ENCODE peak calls at places on chromosomes 16 and 17, in five cellular contexts. T is osteoblast; X is PC-3; E is GM23338; C is CD4-positive, alpha-beta memory T cell. V is an unnamed sample.

GRCh38 chr16:19967561-19967960 is 82.9 kb upstream of the GPRC5B start:
- DNase-seq in T (no peak), X (no peak), E (no peak), C (no peak), V (no peak)

GRCh38 chr16:49472598-49472997 is 99.0 kb downstream of the C16orf78 start:
- DNase-seq in T (no peak), X (no peak), E (peak; percentile 22), C (no peak), V (peak; percentile 1)

GRCh38 chr17:78180508-78180907 is 6.3 kb downstream of the TK1 start:
- DNase-seq in T (peak; percentile 47), X (no peak), E (no peak), C (no peak), V (no peak)

GRCh38 chr16:84851192-84852127 is 31.7 kb downstream of the CRISPLD2 start:
- DNase-seq in T (peak; percentile 98), X (peak; percentile 98), E (no peak), C (no peak), V (no peak)

GRCh38 chr17:59754547-59754946 is 47.1 kb downstream of the VMP1 start:
- DNase-seq in T (peak; percentile 9), X (peak; percentile 99), E (no peak), C (peak; percentile 1), V (no peak)

GRCh38 chr17:60630352-60630751 is 30.4 kb downstream of the PPM1D start:
- DNase-seq in T (peak; percentile 18), X (no peak), E (no peak), C (no peak), V (peak; percentile 15)

GRCh38 chr17:34171245-34171818 is 83.8 kb upstream of the CCL2 start:
- DNase-seq in T (no peak), X (peak; percentile 54), E (peak; percentile 88), C (peak; percentile 37), V (peak; percentile 54)

GRCh38 chr16:48276102-48276501 is 28.8 kb upstream of the ABCC11 start:
- DNase-seq in T (no peak), X (no peak), E (no peak), C (no peak), V (no peak)

GRCh38 chr16:53912155-53912554 is 208.2 kb downstream of the FTO start:
- DNase-seq in T (no peak), X (no peak), E (no peak), C (peak; percentile 68), V (no peak)

GRCh38 chr17:79777844-79778503 is at the start of gene CBX2:
- DNase-seq in T (peak; percentile 100), X (peak; percentile 78), E (peak; percentile 86), C (peak; percentile 79), V (peak; percentile 83)

GRCh38 chr16:86117756-86118155 is 218.8 kb downstream of the IRF8 start:
- DNase-seq in T (peak; percentile 74), X (no peak), E (no peak), C (no peak), V (no peak)

GRCh38 chr17:76868669-76869208 is 535 bp downstream of the MGAT5B start:
- DNase-seq in T (peak; percentile 83), X (peak; percentile 17), E (peak; percentile 50), C (no peak), V (no peak)

GRCh38 chr17:29569245-29569950 is 897 bp downstream of the TP53I13 start:
- DNase-seq in T (peak; percentile 94), X (peak; percentile 42), E (no peak), C (no peak), V (no peak)

GRCh38 chr16:8720080-8720966 is 45.9 kb downstream of the ABAT start:
- DNase-seq in T (no peak), X (no peak), E (peak; percentile 76), C (no peak), V (no peak)

GRCh38 chr17:1495265-1495664 is 2.8 kb upstream of the MYO1C start:
- DNase-seq in T (peak; percentile 92), X (no peak), E (no peak), C (no peak), V (no peak)

GRCh38 chr16:70680495-70681381 is 5.1 kb downstream of the MTSS2 start:
- DNase-seq in T (no peak), X (no peak), E (no peak), C (no peak), V (no peak)
- H3K4me1 ChIP-seq in T (peaks cover 40% of the 10 kb centered on the region), X (peaks cover 5% of the 10 kb centered on the region), E (peaks cover 7% of the 10 kb centered on the region), C (peaks cover 7% of the 10 kb centered on the region), V (peaks cover 45% of the 10 kb centered on the region)

GRCh38 chr16:57261806-57262205 is 16.7 kb downstream of the ARL2BP start:
- DNase-seq in T (no peak), X (no peak), E (no peak), C (no peak), V (no peak)
- H3K4me1 ChIP-seq in T (peaks cover 4% of the 10 kb centered on the region), X (peaks cover 16% of the 10 kb centered on the region), E (peaks cover 10% of the 10 kb centered on the region), C (peaks cover 26% of the 10 kb centered on the region), V (peaks cover 5% of the 10 kb centered on the region)

DNA sequence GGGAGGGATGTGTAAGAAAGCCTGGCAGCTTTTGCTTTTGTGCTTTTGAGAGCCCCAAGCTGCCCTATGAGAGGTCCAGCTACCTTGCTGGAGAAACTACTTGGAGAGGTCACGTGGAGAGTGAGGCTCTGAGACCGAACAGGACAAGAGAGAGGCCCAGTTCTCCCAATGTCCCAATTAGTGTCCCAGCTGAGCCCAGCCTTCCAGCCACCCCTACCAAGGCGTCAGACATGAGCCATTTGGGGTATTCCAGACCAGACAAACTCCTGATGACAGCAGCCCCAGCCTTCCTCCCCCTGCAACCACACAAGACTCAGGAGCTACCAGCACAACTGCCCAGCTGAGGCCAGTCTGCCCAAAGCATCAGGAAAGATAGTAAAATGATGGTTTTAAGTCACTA is 35.0 kb downstream of the NKD1 start:
- DNase-seq in T (peak; percentile 34), X (no peak), E (no peak), C (no peak), V (no peak)
- H3K4me1 ChIP-seq in T (no peaks in the 10 kb centered on the region), X (no peaks in the 10 kb centered on the region), E (no peaks in the 10 kb centered on the region), C (peaks cover 7% of the 10 kb centered on the region), V (peaks cover 13% of the 10 kb centered on the region)

DNA sequence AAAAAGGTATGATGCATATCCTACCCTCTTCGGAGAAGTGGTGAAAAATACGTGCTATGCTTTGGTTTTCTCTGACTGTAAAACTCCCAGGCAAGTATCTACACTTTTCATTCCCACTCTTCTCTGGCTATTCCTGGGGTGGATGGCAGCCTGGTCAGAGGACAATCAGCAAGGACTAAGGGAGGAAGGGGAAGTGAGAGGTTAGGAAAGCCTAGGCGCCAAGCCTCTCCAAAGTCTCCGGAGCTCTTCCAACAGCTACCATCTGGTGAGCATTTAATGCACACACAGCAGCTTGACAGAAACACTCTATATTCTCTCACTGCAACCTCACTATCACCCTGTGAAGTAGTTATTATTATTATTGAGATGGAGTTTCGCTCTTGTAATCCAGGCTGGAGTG is 65.0 kb downstream of the WSCD1 start:
- DNase-seq in T (no peak), X (no peak), E (no peak), C (no peak), V (no peak)
- H3K4me1 ChIP-seq in T (no peaks in the 10 kb centered on the region), X (no peaks in the 10 kb centered on the region), E (peaks cover 17% of the 10 kb centered on the region), C (no peaks in the 10 kb centered on the region), V (no peaks in the 10 kb centered on the region)

GRCh38 chr17:56675876-56676660 is 82.6 kb downstream of the NOG start:
- DNase-seq in T (no peak), X (no peak), E (no peak), C (no peak), V (no peak)
- H3K4me1 ChIP-seq in T (peaks cover 4% of the 10 kb centered on the region), X (peaks cover 60% of the 10 kb centered on the region), E (no peaks in the 10 kb centered on the region), C (peaks cover 26% of the 10 kb centered on the region), V (peaks cover 9% of the 10 kb centered on the region)

DNA sequence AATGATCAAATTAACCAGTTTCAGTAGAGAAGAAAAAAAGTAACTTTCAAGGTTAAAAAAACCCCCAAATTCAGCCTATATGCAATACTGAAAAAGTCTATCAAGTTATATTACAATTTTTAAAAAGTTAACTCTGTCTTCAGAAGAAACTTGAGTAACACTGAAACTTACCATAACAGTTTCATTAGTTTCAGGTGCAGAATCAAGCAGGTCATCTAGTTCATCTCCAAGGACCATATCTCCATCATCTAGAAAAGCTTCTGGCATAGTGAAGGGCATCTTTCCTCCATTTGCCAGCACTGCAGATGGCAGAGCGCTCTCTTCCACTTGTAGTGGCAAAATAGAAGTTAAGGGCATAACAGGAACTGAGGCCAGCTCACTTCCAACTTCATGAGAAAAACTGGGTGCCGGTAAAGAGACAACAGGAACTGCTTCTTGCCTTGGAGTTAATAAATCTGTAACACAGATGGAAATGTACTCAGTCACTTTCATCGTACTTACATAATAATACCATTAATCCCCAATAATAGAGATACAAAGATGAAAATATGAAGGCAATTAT is 22.9 kb downstream of the ZC3H7A start:
- DNase-seq in T (no peak), X (no peak), E (no peak), C (no peak), V (no peak)
- H3K4me1 ChIP-seq in T (no peaks in the 10 kb centered on the region), X (no peaks in the 10 kb centered on the region), E (no peaks in the 10 kb centered on the region), C (no peaks in the 10 kb centered on the region), V (no peaks in the 10 kb centered on the region)

GRCh38 chr17:46147167-46147749 is 46.0 kb downstream of the KANSL1 start:
- DNase-seq in T (no peak), X (no peak), E (no peak), C (no peak), V (no peak)

GRCh38 chr17:46141645-46142044 is 51.6 kb downstream of the KANSL1 start:
- DNase-seq in T (no peak), X (no peak), E (no peak), C (no peak), V (no peak)

GRCh38 chr17:46140645-46141197 is 52.5 kb downstream of the KANSL1 start:
- DNase-seq in T (no peak), X (no peak), E (no peak), C (no peak), V (no peak)

GRCh38 chr17:46144246-46144645 is 49.0 kb downstream of the KANSL1 start:
- DNase-seq in T (no peak), X (no peak), E (no peak), C (no peak), V (no peak)

DNA sequence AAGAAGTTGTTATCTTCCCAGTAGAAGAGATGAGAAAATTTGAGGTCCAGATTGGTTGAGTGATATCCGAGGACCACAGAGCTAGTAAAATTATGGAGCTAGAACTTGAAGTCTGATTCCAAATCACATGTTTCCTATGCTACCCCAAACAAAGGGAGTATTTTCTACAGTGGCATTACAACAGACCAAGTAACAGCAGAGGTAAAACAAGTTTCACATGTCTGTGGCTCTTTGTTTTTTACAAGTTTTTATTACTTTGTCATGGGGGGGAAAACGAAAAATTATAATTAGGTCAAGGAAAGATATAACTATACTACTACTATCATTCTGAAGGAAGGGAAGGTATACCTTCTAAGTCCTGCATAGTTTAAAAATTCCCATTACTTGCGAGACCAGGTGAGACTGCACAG is 49.4 kb downstream of the KANSL1 start:
- DNase-seq in T (peak; percentile 55), X (no peak), E (no peak), C (no peak), V (no peak)
- H3K4me1 ChIP-seq in T (peaks cover 6% of the 10 kb centered on the region), X (peaks cover 15% of the 10 kb centered on the region), E (peaks cover 67% of the 10 kb centered on the region), C (peaks cover 95% of the 10 kb centered on the region), V (peaks cover 79% of the 10 kb centered on the region)